ENCODE peak calls at places on chromosomes 16 and 17, in six cellular contexts. D is H9, X is ascending aorta, L is right lobe of liver, C is HCT116, A is heart right ventricle. W is an unnamed sample. For H3K27me3, the result is how much of the 10 kb centered on the place peaks cover.

GRCh38 chr16:66741971-66742396 is 9.4 kb downstream of the DYNC1LI2 start:
- DNase-seq in D (no peak), X (no peak), L (no peak), C (no peak), A (peak), W (no peak)

GRCh38 chr17:27569257-27569722 is 61.7 kb upstream of the LGALS9 start:
- DNase-seq in D (peak), X (no peak), L (no peak), C (no peak), A (no peak), W (peak)

GRCh38 chr16:77675464-77676324 is 46.6 kb upstream of the NUDT7 start:
- DNase-seq in D (peak), X (peak), L (peak), C (peak), A (peak), W (peak)

GRCh38 chr16:10805362-10805761 is 13.2 kb downstream of the TVP23A start:
- DNase-seq in D (no peak), X (no peak), L (no peak), C (no peak), A (no peak), W (no peak)

GRCh38 chr16:54512461-54512860 is 225.9 kb upstream of the IRX3 start:
- DNase-seq in D (no peak), X (no peak), L (no peak), C (no peak), A (no peak), W (no peak)

GRCh38 chr16:67163164-67163902 is 1.2 kb upstream of the HSF4 start:
- DNase-seq in D (no peak), X (peak), L (no peak), C (no peak), A (no peak), W (no peak)

GRCh38 chr17:64384253-64385186 is 6.1 kb downstream of the PECAM1 start:
- DNase-seq in D (no peak), X (no peak), L (no peak), C (no peak), A (no peak), W (no peak)

GRCh38 chr16:3045758-3046505 is 429 bp upstream of the MMP25 start:
- DNase-seq in D (peak), X (no peak), L (no peak), C (no peak), A (no peak), W (no peak)

GRCh38 chr16:57601801-57602478 is 26.5 kb upstream of the ADGRG1 start:
- DNase-seq in D (no peak), X (peak), L (no peak), C (no peak), A (no peak), W (no peak)

GRCh38 chr17:57607553-57608120 is 137.5 kb downstream of the CCDC182 start:
- DNase-seq in D (no peak), X (no peak), L (no peak), C (no peak), A (no peak), W (peak)

GRCh38 chr17:17730250-17730935 is 49.1 kb downstream of the RAI1 start:
- DNase-seq in D (no peak), X (no peak), L (no peak), C (no peak), A (no peak), W (no peak)

GRCh38 chr16:88811850-88812736 is at the start of gene APRT:
- DNase-seq in D (peak), X (peak), L (peak), C (peak), A (peak), W (peak)

GRCh38 chr17:19016881-19017280 is 12.3 kb upstream of the FAM83G start:
- DNase-seq in D (no peak), X (no peak), L (peak), C (no peak), A (no peak), W (no peak)

GRCh38 chr17:72730091-72730490 is 362.4 kb downstream of the SLC39A11 start:
- DNase-seq in D (no peak), X (no peak), L (no peak), C (no peak), A (no peak), W (no peak)

GRCh38 chr17:78458739-78459335 is 80.4 kb downstream of the PGS1 start:
- DNase-seq in D (no peak), X (no peak), L (no peak), C (no peak), A (no peak), W (no peak)

GRCh38 chr16:80015566-80015965 is 415.0 kb upstream of the MAF start:
- DNase-seq in D (no peak), X (no peak), L (no peak), C (no peak), A (no peak), W (peak)

GRCh38 chr17:83024205-83024971 is 55.0 kb upstream of the METRNL start:
- DNase-seq in D (peak), X (no peak), L (no peak), C (no peak), A (no peak), W (no peak)

GRCh38 chr17:17670701-17671319 is 10.4 kb upstream of the RAI1 start:
- DNase-seq in D (no peak), X (no peak), L (no peak), C (no peak), A (no peak), W (no peak)

GRCh38 chr16:58264961-58265479 is 29.8 kb downstream of the PRSS54 start:
- DNase-seq in D (no peak), X (no peak), L (no peak), C (no peak), A (no peak), W (peak)

GRCh38 chr17:77376795-77377751 is 236.3 kb downstream of the SEC14L1 start:
- DNase-seq in D (no peak), X (no peak), L (peak), C (no peak), A (no peak), W (no peak)

GRCh38 chr17:21193031-21193430 is 20.9 kb downstream of the TMEM11 start:
- DNase-seq in D (no peak), X (no peak), L (no peak), C (no peak), A (no peak), W (no peak)

GRCh38 chr16:88451586-88452484 is 1.2 kb upstream of the ZFPM1 start:
- DNase-seq in D (no peak), X (no peak), L (no peak), C (peak), A (no peak), W (no peak)

GRCh38 chr17:17843096-17843495 is 6.3 kb upstream of the SREBF1 start:
- DNase-seq in D (no peak), X (no peak), L (no peak), C (no peak), A (no peak), W (peak)

GRCh38 chr17:7328009-7328408 is 1.1 kb downstream of the NEURL4 start:
- DNase-seq in D (no peak), X (no peak), L (no peak), C (no peak), A (no peak), W (no peak)

GRCh38 chr17:77256710-77257109 is 115.9 kb downstream of the SEC14L1 start:
- DNase-seq in D (no peak), X (no peak), L (no peak), C (no peak), A (no peak), W (no peak)

GRCh38 chr16:9012848-9013507 is 49.3 kb upstream of the USP7 start:
- DNase-seq in D (peak), X (no peak), L (no peak), C (no peak), A (no peak), W (no peak)

GRCh38 chr17:67376892-67377726 is at the start of gene PITPNC1:
- DNase-seq in D (peak), X (peak), L (peak), C (peak), A (peak), W (peak)
- TF ChIP-seq CTCF in D (no peak), X (no peak), L (peak), C (no peak), A (no peak), W (no peak)

GRCh38 chr16:74199066-74199841 is 97.4 kb upstream of the PSMD7 start:
- DNase-seq in D (no peak), X (no peak), L (no peak), C (no peak), A (no peak), W (no peak)
- H3K27me3 ChIP-seq in D (under half), X (under half), L (under half), C (under half), A (under half), W (under half)

GRCh38 chr16:65342231-65342866 is 220.5 kb upstream of the CDH11 start:
- DNase-seq in D (no peak), X (no peak), L (no peak), C (no peak), A (no peak), W (no peak)
- TF ChIP-seq CTCF in D (peak), X (no peak), L (no peak), C (no peak), A (no peak), W (no peak)

GRCh38 chr16:52547834-52548215 is 882 bp upstream of the TOX3 start:
- DNase-seq in D (no peak), X (no peak), L (no peak), C (no peak), A (no peak), W (no peak)
- H3K27me3 ChIP-seq in D (under half), X (under half), L (under half), C (under half), A (half or more), W (under half)

GRCh38 chr17:325270-325976 is 27.2 kb downstream of the RPH3AL start:
- DNase-seq in D (no peak), X (no peak), L (no peak), C (no peak), A (no peak), W (no peak)
- TF ChIP-seq CTCF in D (no peak), X (no peak), L (no peak), C (no peak), A (no peak), W (no peak)

GRCh38 chr17:42779304-42779941 is 987 bp upstream of the WNK4 start:
- DNase-seq in D (no peak), X (no peak), L (no peak), C (no peak), A (no peak), W (no peak)
- H3K27me3 ChIP-seq in D (under half), X (under half), L (under half), C (under half), A (under half), W (under half)

DNA sequence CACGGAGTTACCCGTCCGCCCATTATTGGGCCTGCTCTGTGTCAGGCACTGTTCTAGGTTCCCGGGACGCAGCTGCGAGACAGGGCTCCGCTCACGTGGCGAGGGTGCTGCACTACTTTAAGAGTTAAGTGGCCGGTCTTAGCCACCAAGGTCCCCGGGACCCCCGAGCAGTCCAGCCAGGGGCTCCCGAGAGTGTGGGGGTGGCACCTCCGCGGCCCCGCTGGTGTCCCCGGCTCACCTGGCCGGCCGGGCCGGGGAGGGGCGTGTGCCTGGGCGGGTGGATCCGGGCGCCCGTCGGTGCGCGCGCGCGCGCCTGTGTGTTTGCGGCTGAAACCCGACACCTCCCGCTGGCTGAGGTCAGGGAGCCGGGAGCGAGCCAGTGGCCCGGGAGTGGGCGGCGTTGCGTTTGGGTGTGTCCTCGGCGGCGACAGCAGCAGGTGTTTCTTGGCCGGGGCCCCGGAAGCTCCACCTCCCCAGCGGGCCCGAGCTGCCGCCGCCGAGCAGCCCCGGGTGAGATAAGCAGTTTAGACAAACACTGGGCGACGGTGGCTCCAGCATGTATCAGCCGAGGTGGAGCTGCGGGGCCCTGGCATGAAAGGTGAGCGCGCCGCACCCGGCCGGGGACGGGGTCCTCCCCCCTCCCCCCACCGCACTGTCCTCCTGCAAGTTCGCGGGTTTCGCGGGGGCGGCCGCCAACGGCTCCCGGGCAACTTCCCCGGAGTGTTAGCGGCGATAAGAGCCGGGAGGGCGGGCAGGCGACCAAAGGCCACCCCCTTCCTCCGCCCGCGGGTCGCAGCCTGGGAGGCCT is at the start of gene GSE1:
- DNase-seq in D (peak), X (peak), L (peak), C (peak), A (peak), W (peak)
- TF ChIP-seq CTCF in D (no peak), X (no peak), L (no peak), C (no peak), A (no peak), W (no peak)

DNA sequence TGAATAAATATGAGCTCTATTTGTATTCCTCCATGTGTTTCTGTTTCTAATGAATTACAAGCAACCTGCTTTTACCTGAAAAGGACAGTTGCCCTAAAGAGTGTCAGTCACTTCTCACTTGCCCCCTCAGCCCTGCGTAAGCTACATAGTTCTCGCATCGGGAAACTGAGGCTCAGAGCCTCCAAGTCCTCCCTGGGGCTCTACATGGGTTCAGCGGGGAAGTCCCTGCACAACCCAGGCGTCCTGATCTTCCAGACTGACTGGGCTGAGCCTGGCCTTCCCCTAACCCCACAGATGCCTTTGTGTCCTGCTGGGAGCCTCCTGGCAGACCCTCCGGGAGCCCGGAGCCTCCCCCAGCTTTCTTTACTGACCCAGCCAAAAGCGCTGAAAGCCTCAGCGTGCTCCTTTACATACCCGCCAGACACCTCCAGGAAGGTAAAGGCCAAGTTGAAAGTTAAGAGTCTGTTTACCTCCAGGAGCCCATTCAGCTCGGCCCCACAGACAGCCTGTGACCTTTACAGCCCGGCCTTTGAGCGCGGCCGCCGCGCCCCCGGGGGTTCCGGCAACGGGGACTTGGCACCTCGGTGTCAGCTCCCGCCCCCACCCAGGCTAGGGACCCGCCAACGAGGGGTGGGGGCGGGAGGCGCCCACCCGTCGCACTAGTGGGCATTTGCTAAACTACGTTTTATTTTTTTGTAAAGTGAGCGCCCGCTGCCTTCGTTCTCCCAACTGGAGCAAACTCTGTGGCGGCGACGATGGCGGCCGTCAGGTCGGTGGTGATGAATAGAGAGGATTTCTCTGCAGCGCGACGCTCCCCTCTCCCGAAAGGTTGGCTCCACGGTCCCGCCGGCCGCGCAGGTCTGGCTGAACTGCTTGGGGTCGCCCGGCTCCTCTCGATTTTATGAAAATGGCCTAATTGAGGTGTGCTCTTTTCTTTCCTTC is 4.4 kb upstream of the HOXB13 start:
- DNase-seq in D (peak), X (no peak), L (no peak), C (no peak), A (no peak), W (no peak)
- H3K27me3 ChIP-seq in D (half or more), X (under half), L (under half), C (under half), A (half or more), W (half or more)

GRCh38 chr17:56300191-56300590 is 146.9 kb downstream of the ANKFN1 start:
- DNase-seq in D (no peak), X (no peak), L (no peak), C (no peak), A (no peak), W (no peak)
- TF ChIP-seq CTCF in D (no peak), X (no peak), L (no peak), C (no peak), A (no peak), W (no peak)

GRCh38 chr16:73053038-73053378 is 5.1 kb upstream of the ZFHX3 start:
- DNase-seq in D (no peak), X (no peak), L (no peak), C (no peak), A (no peak), W (no peak)
- H3K27me3 ChIP-seq in D (half or more), X (under half), L (under half), C (under half), A (under half), W (under half)

W was measured in bronchial epithelial cell.